ENCODE peak calls at places on chromosomes 5 and 9, in eight cellular contexts. O, Y, Q, U, X, L, P and G are unnamed samples. For H3K4me1, the result is how much of the 10 kb centered on the place peaks cover.

GRCh38 chr5:68047035-68047434 is 168.5 kb upstream of the PIK3R1 start:
- DNase-seq in O (no peak), Y (no peak), Q (no peak), U (no peak), X (no peak), L (no peak), P (no peak), G (no peak)

GRCh38 chr5:18792145-18792544 is 1157.9 kb downstream of the TAF11L14 start:
- DNase-seq in O (peak), Y (no peak), Q (no peak), U (no peak), X (no peak), L (no peak), P (no peak), G (no peak)

GRCh38 chr5:120803282-120803681 is 339.2 kb downstream of the PRR16 start:
- DNase-seq in O (no peak), Y (no peak), Q (no peak), U (no peak), X (no peak), L (no peak), P (no peak), G (no peak)

GRCh38 chr9:103530934-103531333 is 535.8 kb downstream of the CYLC2 start:
- DNase-seq in O (no peak), Y (no peak), Q (no peak), U (no peak), X (no peak), L (no peak), P (no peak), G (no peak)

GRCh38 chr9:99221266-99221622 is 498 bp downstream of the ALG2 start:
- DNase-seq in O (no peak), Y (peak), Q (no peak), U (peak), X (no peak), L (no peak), P (no peak), G (no peak)

GRCh38 chr5:136006767-136007251 is 22.0 kb upstream of the TGFBI start:
- DNase-seq in O (no peak), Y (peak), Q (no peak), U (no peak), X (no peak), L (no peak), P (no peak), G (no peak)

GRCh38 chr9:20290287-20290686 is 332.0 kb downstream of the MLLT3 start:
- DNase-seq in O (no peak), Y (no peak), Q (no peak), U (no peak), X (no peak), L (no peak), P (no peak), G (no peak)

GRCh38 chr5:107673368-107674136 is 2.8 kb upstream of the EFNA5 start:
- DNase-seq in O (peak), Y (peak), Q (peak), U (peak), X (peak), L (peak), P (peak), G (peak)

GRCh38 chr5:133612021-133612860 is at the start of gene FSTL4:
- DNase-seq in O (peak), Y (peak), Q (peak), U (peak), X (no peak), L (peak), P (peak), G (peak)

GRCh38 chr9:15421532-15421931 is 1.1 kb upstream of the SNAPC3 start:
- DNase-seq in O (no peak), Y (no peak), Q (no peak), U (no peak), X (no peak), L (no peak), P (no peak), G (no peak)

GRCh38 chr9:71634753-71635152 is 133.6 kb downstream of the CEMIP2 start:
- DNase-seq in O (no peak), Y (no peak), Q (no peak), U (no peak), X (no peak), L (no peak), P (no peak), G (no peak)

GRCh38 chr5:73388371-73388684 is 60.2 kb downstream of the FOXD1 start:
- DNase-seq in O (no peak), Y (no peak), Q (no peak), U (no peak), X (no peak), L (no peak), P (no peak), G (no peak)

GRCh38 chr5:119694284-119694683 is 64.9 kb downstream of the FAM170A start:
- DNase-seq in O (no peak), Y (no peak), Q (no peak), U (no peak), X (no peak), L (no peak), P (no peak), G (no peak)

GRCh38 chr5:57302164-57302563 is 128.3 kb downstream of the GPBP1 start:
- DNase-seq in O (no peak), Y (no peak), Q (no peak), U (no peak), X (no peak), L (no peak), P (no peak), G (no peak)

GRCh38 chr5:142016576-142016975 is 3.7 kb upstream of the GNPDA1 start:
- DNase-seq in O (no peak), Y (no peak), Q (no peak), U (no peak), X (no peak), L (no peak), P (no peak), G (no peak)

GRCh38 chr9:127203501-127204327 is 60.9 kb upstream of the GARNL3 start:
- DNase-seq in O (no peak), Y (no peak), Q (no peak), U (no peak), X (no peak), L (no peak), P (peak), G (no peak)

GRCh38 chr9:130010151-130010988 is 32.6 kb downstream of the FNBP1 start:
- DNase-seq in O (no peak), Y (no peak), Q (no peak), U (no peak), X (no peak), L (no peak), P (no peak), G (no peak)

GRCh38 chr9:76835571-76836283 is 70.2 kb downstream of the PRUNE2 start:
- DNase-seq in O (no peak), Y (no peak), Q (no peak), U (no peak), X (no peak), L (peak), P (no peak), G (no peak)

GRCh38 chr9:36031774-36032565 is 4.7 kb upstream of the RECK start:
- DNase-seq in O (no peak), Y (no peak), Q (no peak), U (no peak), X (no peak), L (no peak), P (no peak), G (no peak)

GRCh38 chr5:31581498-31582099 is 49.5 kb downstream of the C5orf22 start:
- DNase-seq in O (no peak), Y (no peak), Q (no peak), U (no peak), X (no peak), L (no peak), P (no peak), G (no peak)

GRCh38 chr5:129905467-129906176 is 1.4 kb downstream of the CHSY3 start:
- DNase-seq in O (peak), Y (no peak), Q (no peak), U (no peak), X (no peak), L (no peak), P (peak), G (peak)

GRCh38 chr5:153352685-153353219 is 137.7 kb upstream of the GRIA1 start:
- DNase-seq in O (no peak), Y (no peak), Q (no peak), U (no peak), X (no peak), L (no peak), P (no peak), G (no peak)

GRCh38 chr9:33942471-33943083 is 106.1 kb downstream of the UBAP2 start:
- DNase-seq in O (no peak), Y (peak), Q (no peak), U (no peak), X (no peak), L (no peak), P (no peak), G (no peak)

GRCh38 chr9:79572891-79573696 is 1.3 kb downstream of the TLE4 start:
- DNase-seq in O (peak), Y (peak), Q (peak), U (peak), X (peak), L (peak), P (peak), G (peak)

GRCh38 chr5:148063861-148064260 is at the start of gene SPINK5:
- DNase-seq in O (no peak), Y (no peak), Q (no peak), U (no peak), X (no peak), L (no peak), P (no peak), G (no peak)

GRCh38 chr5:35687961-35688360 is 70.3 kb downstream of the SPEF2 start:
- DNase-seq in O (no peak), Y (no peak), Q (no peak), U (no peak), X (no peak), L (no peak), P (no peak), G (no peak)

GRCh38 chr5:9467199-9468069 is 78.4 kb downstream of the SEMA5A start:
- DNase-seq in O (peak), Y (no peak), Q (no peak), U (peak), X (no peak), L (no peak), P (peak), G (no peak)

GRCh38 chr5:154157483-154158378 is 32.8 kb upstream of the GALNT10 start:
- DNase-seq in O (no peak), Y (no peak), Q (no peak), U (peak), X (no peak), L (no peak), P (no peak), G (no peak)

GRCh38 chr5:89712135-89712700 is 697.3 kb downstream of the CETN3 start:
- DNase-seq in O (no peak), Y (no peak), Q (no peak), U (no peak), X (no peak), L (no peak), P (no peak), G (no peak)
- H3K4me1 ChIP-seq in O (under half), Y (under half), Q (under half), U (under half), X (under half), L (under half), P (under half), G (under half)

DNA sequence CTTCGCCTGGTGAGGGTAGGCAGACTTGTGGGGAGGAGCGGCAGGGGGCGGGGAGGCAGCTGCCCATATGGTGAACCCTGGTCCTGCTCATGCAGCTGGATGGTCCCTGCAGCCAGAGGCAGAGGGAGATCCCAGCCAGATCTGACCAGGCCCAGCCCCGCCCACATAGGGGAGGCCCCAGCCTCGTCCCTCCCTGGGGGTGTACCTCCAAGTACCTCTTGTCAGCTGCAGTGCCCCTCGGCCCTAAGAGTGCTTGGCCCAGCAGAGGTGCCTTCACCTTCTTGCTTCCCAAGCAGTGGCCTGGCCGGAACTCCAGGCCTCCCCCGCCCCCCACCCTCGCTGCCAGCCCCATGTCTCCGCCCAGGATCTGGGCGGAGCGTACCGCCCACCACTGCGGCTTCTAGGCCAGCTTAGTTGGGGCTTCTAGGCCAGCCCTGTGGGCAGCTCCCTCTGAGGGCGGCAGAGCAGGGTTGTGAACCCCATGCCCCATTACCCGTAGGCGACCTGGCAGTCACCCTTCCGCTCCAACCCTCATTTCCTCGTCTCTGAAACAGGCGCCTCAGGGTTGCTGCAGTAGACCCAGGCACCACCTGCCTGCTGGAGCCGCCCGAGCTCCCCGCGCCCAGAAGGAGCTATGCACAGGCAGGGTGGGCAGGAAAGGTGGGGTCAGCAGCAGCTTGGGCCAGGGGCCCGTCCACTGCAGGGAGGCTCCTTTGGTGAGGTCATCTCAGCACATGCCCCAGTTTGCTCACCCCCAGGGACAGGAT is at the start of gene SARDH:
- DNase-seq in O (peak), Y (peak), Q (no peak), U (no peak), X (peak), L (peak), P (no peak), G (peak)
- TF ChIP-seq POLR2A in O (peak), Y (no peak), Q (no peak), U (no peak), X (no peak), L (no peak), P (no peak), G (no peak)

GRCh38 chr5:95733100-95733499 is 2.0 kb downstream of the RHOBTB3 start:
- DNase-seq in O (no peak), Y (no peak), Q (no peak), U (no peak), X (no peak), L (no peak), P (no peak), G (no peak)

GRCh38 chr5:95729115-95730010 is 1.8 kb upstream of the RHOBTB3 start:
- DNase-seq in O (no peak), Y (no peak), Q (no peak), U (no peak), X (no peak), L (no peak), P (no peak), G (no peak)

GRCh38 chr5:95731571-95732554 is 727 bp downstream of the RHOBTB3 start:
- DNase-seq in O (peak), Y (peak), Q (no peak), U (peak), X (peak), L (peak), P (peak), G (peak)

GRCh38 chr5:95730011-95730700 is 980 bp upstream of the RHOBTB3 start:
- DNase-seq in O (no peak), Y (no peak), Q (no peak), U (no peak), X (no peak), L (no peak), P (no peak), G (no peak)

GRCh38 chr5:95730730-95731570 is at the start of gene RHOBTB3:
- DNase-seq in O (peak), Y (peak), Q (peak), U (peak), X (peak), L (peak), P (peak), G (peak)
- H3K4me1 ChIP-seq in O (half or more), Y (under half), Q (under half), U (under half), X (under half), L (half or more), P (under half), G (half or more)

GRCh38 chr9:112486221-112487007 is at the start of gene KIAA1958:
- DNase-seq in O (peak), Y (peak), Q (peak), U (peak), X (peak), L (peak), P (peak), G (peak)
- TF ChIP-seq POLR2A in O (peak), Y (peak), Q (no peak), U (peak), X (no peak), L (peak), P (peak), G (no peak)

DNA sequence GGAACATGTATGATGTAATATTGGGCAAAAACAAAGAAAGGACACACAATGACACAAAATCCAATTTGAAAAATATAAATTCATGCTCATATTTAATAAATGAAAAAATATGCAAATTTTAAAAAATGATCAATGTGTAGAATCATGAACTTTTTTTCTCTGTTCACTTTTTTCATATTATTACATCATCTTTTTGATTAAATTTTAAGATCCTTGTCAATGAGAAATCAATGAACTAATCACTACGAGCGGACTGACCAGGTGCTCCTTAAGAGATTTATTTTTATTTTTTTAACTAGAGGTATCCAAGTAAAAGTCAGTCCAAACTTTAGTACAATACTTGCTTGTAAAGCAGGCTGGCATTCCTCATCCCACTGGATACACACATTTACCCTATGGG is 174.1 kb downstream of the CDK5RAP2 start:
- DNase-seq in O (no peak), Y (no peak), Q (no peak), U (no peak), X (no peak), L (no peak), P (no peak), G (no peak)
- H3K4me1 ChIP-seq in O (under half), Y (under half), Q (under half), U (under half), X (under half), L (under half), P (under half), G (under half)